ENCODE peak calls at places on chromosomes 3 and 15, in four cellular contexts. One of them, this sample, is unnamed.

GRCh38 chr3:193507566-193507965 is 47.1 kb downstream of the ATP13A4 start:
- DNase-seq in foreskin keratinocyte: peak; percentile 17
- DNase-seq in ovary: no peak
- DNase-seq in AG09309: no peak
- DNase-seq in this sample: no peak

GRCh38 chr3:123535580-123535979 is 49.3 kb downstream of the HACD2 start:
- DNase-seq in foreskin keratinocyte: peak; percentile 66
- DNase-seq in ovary: no peak
- DNase-seq in AG09309: peak; percentile 50
- DNase-seq in this sample: no peak

GRCh38 chr15:67149859-67150824 is 84.7 kb downstream of the SMAD3 start:
- DNase-seq in foreskin keratinocyte: peak; percentile 91
- DNase-seq in ovary: peak; percentile 74
- DNase-seq in AG09309: peak; percentile 97
- DNase-seq in this sample: peak; percentile 67

GRCh38 chr3:32354362-32354778 is 37.3 kb upstream of the CMTM7 start:
- DNase-seq in foreskin keratinocyte: no peak
- DNase-seq in ovary: no peak
- DNase-seq in AG09309: no peak
- DNase-seq in this sample: no peak

GRCh38 chr3:23710555-23710954 is 95.2 kb upstream of the UBE2E1 start:
- DNase-seq in foreskin keratinocyte: no peak
- DNase-seq in ovary: peak; percentile 44
- DNase-seq in AG09309: no peak
- DNase-seq in this sample: peak; percentile 46

GRCh38 chr3:153357436-153357835 is 195.4 kb downstream of the RAP2B start:
- DNase-seq in foreskin keratinocyte: no peak
- DNase-seq in ovary: no peak
- DNase-seq in AG09309: no peak
- DNase-seq in this sample: no peak

GRCh38 chr15:73965094-73965729 is 26.9 kb downstream of the STOML1 start:
- DNase-seq in foreskin keratinocyte: no peak
- DNase-seq in ovary: peak; percentile 25
- DNase-seq in AG09309: no peak
- DNase-seq in this sample: no peak

GRCh38 chr3:73332558-73332957 is 271.1 kb downstream of the EBLN2 start:
- DNase-seq in foreskin keratinocyte: no peak
- DNase-seq in ovary: no peak
- DNase-seq in AG09309: no peak
- DNase-seq in this sample: no peak

GRCh38 chr3:22960326-22960984 is 242.7 kb upstream of the UBE2E2 start:
- DNase-seq in foreskin keratinocyte: peak; percentile 21
- DNase-seq in ovary: peak; percentile 53
- DNase-seq in AG09309: no peak
- DNase-seq in this sample: no peak

GRCh38 chr15:74780983-74781672 is 752 bp upstream of the CSK start:
- DNase-seq in foreskin keratinocyte: peak; percentile 46
- DNase-seq in ovary: no peak
- DNase-seq in AG09309: no peak
- DNase-seq in this sample: no peak

GRCh38 chr3:167700926-167701325 is 33.8 kb downstream of the PDCD10 start:
- DNase-seq in foreskin keratinocyte: no peak
- DNase-seq in ovary: no peak
- DNase-seq in AG09309: no peak
- DNase-seq in this sample: no peak

GRCh38 chr3:87305517-87305916 is 29.1 kb upstream of the POU1F1 start:
- DNase-seq in foreskin keratinocyte: no peak
- DNase-seq in ovary: no peak
- DNase-seq in AG09309: no peak
- DNase-seq in this sample: no peak

GRCh38 chr3:152961323-152961722 is 126.4 kb downstream of the P2RY1 start:
- DNase-seq in foreskin keratinocyte: peak; percentile 52
- DNase-seq in ovary: no peak
- DNase-seq in AG09309: no peak
- DNase-seq in this sample: no peak

GRCh38 chr3:160566499-160566898 is 1.1 kb upstream of the KPNA4 start:
- DNase-seq in foreskin keratinocyte: no peak
- DNase-seq in ovary: no peak
- DNase-seq in AG09309: no peak
- DNase-seq in this sample: no peak

GRCh38 chr3:72724070-72724469 is 124.2 kb downstream of the SHQ1 start:
- DNase-seq in foreskin keratinocyte: peak; percentile 91
- DNase-seq in ovary: no peak
- DNase-seq in AG09309: no peak
- DNase-seq in this sample: no peak